ENCODE peak calls at places on chromosomes 6 and 20, in seven cellular contexts. One of them, this sample, is unnamed.

GRCh38 chr6:139436521-139437348 is 62.3 kb upstream of the CITED2 start:
- DNase-seq in omental fat pad: no peak
- DNase-seq in stomach: no peak
- DNase-seq in neural crest cell: no peak
- DNase-seq in neural progenitor cell: no peak
- DNase-seq in tibial artery: no peak
- DNase-seq in GM13977: no peak
- DNase-seq in this sample: no peak

GRCh38 chr20:63070301-63070625 is 63.5 kb upstream of the BHLHE23 start:
- DNase-seq in omental fat pad: no peak
- DNase-seq in stomach: no peak
- DNase-seq in neural crest cell: no peak
- DNase-seq in neural progenitor cell: no peak
- DNase-seq in tibial artery: no peak
- DNase-seq in GM13977: no peak
- DNase-seq in this sample: no peak

GRCh38 chr6:104896914-104897313 is 37.2 kb upstream of the HACE1 start:
- DNase-seq in omental fat pad: no peak
- DNase-seq in stomach: no peak
- DNase-seq in neural crest cell: no peak
- DNase-seq in neural progenitor cell: no peak
- DNase-seq in tibial artery: no peak
- DNase-seq in GM13977: no peak
- DNase-seq in this sample: no peak

GRCh38 chr20:41086402-41087324 is 50.7 kb upstream of the PLCG1 start:
- DNase-seq in omental fat pad: no peak
- DNase-seq in stomach: no peak
- DNase-seq in neural crest cell: no peak
- DNase-seq in neural progenitor cell: no peak
- DNase-seq in tibial artery: no peak
- DNase-seq in GM13977: no peak
- DNase-seq in this sample: no peak

GRCh38 chr6:28522594-28523557 is 2.8 kb upstream of the GPX5 start:
- DNase-seq in omental fat pad: no peak
- DNase-seq in stomach: no peak
- DNase-seq in neural crest cell: no peak
- DNase-seq in neural progenitor cell: peak; percentile 59
- DNase-seq in tibial artery: no peak
- DNase-seq in GM13977: no peak
- DNase-seq in this sample: no peak

GRCh38 chr20:13231031-13231752 is 10.1 kb downstream of the ISM1 start:
- DNase-seq in omental fat pad: no peak
- DNase-seq in stomach: no peak
- DNase-seq in neural crest cell: no peak
- DNase-seq in neural progenitor cell: no peak
- DNase-seq in tibial artery: no peak
- DNase-seq in GM13977: no peak
- DNase-seq in this sample: no peak

GRCh38 chr6:146582857-146583256 is 15.9 kb upstream of the ADGB start:
- DNase-seq in omental fat pad: no peak
- DNase-seq in stomach: peak; percentile 43
- DNase-seq in neural crest cell: no peak
- DNase-seq in neural progenitor cell: no peak
- DNase-seq in tibial artery: peak; percentile 73
- DNase-seq in GM13977: no peak
- DNase-seq in this sample: no peak

GRCh38 chr6:6006428-6007310 is at the start of gene NRN1:
- DNase-seq in omental fat pad: no peak
- DNase-seq in stomach: no peak
- DNase-seq in neural crest cell: no peak
- DNase-seq in neural progenitor cell: peak; percentile 52
- DNase-seq in tibial artery: no peak
- DNase-seq in GM13977: peak; percentile 58
- DNase-seq in this sample: no peak

GRCh38 chr6:165010556-165011535 is 298.6 kb downstream of the C6orf118 start:
- DNase-seq in omental fat pad: no peak
- DNase-seq in stomach: no peak
- DNase-seq in neural crest cell: no peak
- DNase-seq in neural progenitor cell: peak; percentile 15
- DNase-seq in tibial artery: no peak
- DNase-seq in GM13977: no peak
- DNase-seq in this sample: no peak

GRCh38 chr6:128463942-128464341 is 56.5 kb downstream of the PTPRK start:
- DNase-seq in omental fat pad: no peak
- DNase-seq in stomach: no peak
- DNase-seq in neural crest cell: no peak
- DNase-seq in neural progenitor cell: no peak
- DNase-seq in tibial artery: no peak
- DNase-seq in GM13977: no peak
- DNase-seq in this sample: no peak

GRCh38 chr6:21885532-21886089 is 292.1 kb downstream of the SOX4 start:
- DNase-seq in omental fat pad: no peak
- DNase-seq in stomach: peak; percentile 60
- DNase-seq in neural crest cell: peak; percentile 14
- DNase-seq in neural progenitor cell: peak; percentile 45
- DNase-seq in tibial artery: peak; percentile 47
- DNase-seq in GM13977: no peak
- DNase-seq in this sample: peak; percentile 49

GRCh38 chr6:43917878-43918382 is 147.9 kb downstream of the VEGFA start:
- DNase-seq in omental fat pad: no peak
- DNase-seq in stomach: no peak
- DNase-seq in neural crest cell: no peak
- DNase-seq in neural progenitor cell: no peak
- DNase-seq in tibial artery: no peak
- DNase-seq in GM13977: no peak
- DNase-seq in this sample: no peak

GRCh38 chr20:45727044-45727443 is 4.9 kb downstream of the SPINT4 start:
- DNase-seq in omental fat pad: no peak
- DNase-seq in stomach: no peak
- DNase-seq in neural crest cell: no peak
- DNase-seq in neural progenitor cell: no peak
- DNase-seq in tibial artery: no peak
- DNase-seq in GM13977: peak; percentile 12
- DNase-seq in this sample: no peak

GRCh38 chr6:26215200-26216014 is 128.2 kb downstream of the HFE start:
- DNase-seq in omental fat pad: no peak
- DNase-seq in stomach: no peak
- DNase-seq in neural crest cell: no peak
- DNase-seq in neural progenitor cell: peak; percentile 47
- DNase-seq in tibial artery: no peak
- DNase-seq in GM13977: no peak
- DNase-seq in this sample: no peak

GRCh38 chr20:51175156-51175555 is 152.2 kb upstream of the KCNG1 start:
- DNase-seq in omental fat pad: no peak
- DNase-seq in stomach: no peak
- DNase-seq in neural crest cell: no peak
- DNase-seq in neural progenitor cell: no peak
- DNase-seq in tibial artery: no peak
- DNase-seq in GM13977: no peak
- DNase-seq in this sample: no peak

GRCh38 chr6:157552171-157552747 is 171.3 kb downstream of the ZDHHC14 start:
- DNase-seq in omental fat pad: no peak
- DNase-seq in stomach: no peak
- DNase-seq in neural crest cell: no peak
- DNase-seq in neural progenitor cell: peak; percentile 90
- DNase-seq in tibial artery: no peak
- DNase-seq in GM13977: no peak
- DNase-seq in this sample: no peak

GRCh38 chr6:24329451-24329850 is 28.4 kb downstream of the DCDC2 start:
- DNase-seq in omental fat pad: no peak
- DNase-seq in stomach: no peak
- DNase-seq in neural crest cell: no peak
- DNase-seq in neural progenitor cell: no peak
- DNase-seq in tibial artery: no peak
- DNase-seq in GM13977: no peak
- DNase-seq in this sample: no peak

GRCh38 chr20:58138395-58138794 is 90.1 kb downstream of the ANKRD60 start:
- DNase-seq in omental fat pad: no peak
- DNase-seq in stomach: no peak
- DNase-seq in neural crest cell: no peak
- DNase-seq in neural progenitor cell: no peak
- DNase-seq in tibial artery: no peak
- DNase-seq in GM13977: no peak
- DNase-seq in this sample: no peak

GRCh38 chr6:53306819-53307347 is 41.9 kb downstream of the ELOVL5 start:
- DNase-seq in omental fat pad: no peak
- DNase-seq in stomach: no peak
- DNase-seq in neural crest cell: no peak
- DNase-seq in neural progenitor cell: no peak
- DNase-seq in tibial artery: no peak
- DNase-seq in GM13977: peak; percentile 66
- DNase-seq in this sample: no peak

GRCh38 chr6:83908813-83909212 is 49.3 kb downstream of the CYB5R4 start:
- DNase-seq in omental fat pad: no peak
- DNase-seq in stomach: no peak
- DNase-seq in neural crest cell: no peak
- DNase-seq in neural progenitor cell: no peak
- DNase-seq in tibial artery: no peak
- DNase-seq in GM13977: no peak
- DNase-seq in this sample: no peak

GRCh38 chr6:3226422-3227362 is 761 bp downstream of the TUBB2B start:
- DNase-seq in omental fat pad: no peak
- DNase-seq in stomach: no peak
- DNase-seq in neural crest cell: peak; percentile 63
- DNase-seq in neural progenitor cell: peak; percentile 91
- DNase-seq in tibial artery: no peak
- DNase-seq in GM13977: peak; percentile 71
- DNase-seq in this sample: no peak

GRCh38 chr6:134880487-134881190 is 69.3 kb downstream of the ALDH8A1 start:
- DNase-seq in omental fat pad: no peak
- DNase-seq in stomach: no peak
- DNase-seq in neural crest cell: no peak
- DNase-seq in neural progenitor cell: no peak
- DNase-seq in tibial artery: no peak
- DNase-seq in GM13977: no peak
- DNase-seq in this sample: no peak

GRCh38 chr20:45052698-45053440 is 48.1 kb downstream of the KCNS1 start:
- DNase-seq in omental fat pad: no peak
- DNase-seq in stomach: no peak
- DNase-seq in neural crest cell: no peak
- DNase-seq in neural progenitor cell: no peak
- DNase-seq in tibial artery: no peak
- DNase-seq in GM13977: no peak
- DNase-seq in this sample: no peak

GRCh38 chr6:20757761-20758160 is 223.5 kb downstream of the CDKAL1 start:
- DNase-seq in omental fat pad: no peak
- DNase-seq in stomach: no peak
- DNase-seq in neural crest cell: no peak
- DNase-seq in neural progenitor cell: no peak
- DNase-seq in tibial artery: no peak
- DNase-seq in GM13977: no peak
- DNase-seq in this sample: no peak

GRCh38 chr6:20751293-20751946 is 217.2 kb downstream of the CDKAL1 start:
- DNase-seq in omental fat pad: no peak
- DNase-seq in stomach: no peak
- DNase-seq in neural crest cell: no peak
- DNase-seq in neural progenitor cell: no peak
- DNase-seq in tibial artery: no peak
- DNase-seq in GM13977: no peak
- DNase-seq in this sample: no peak

DNA sequence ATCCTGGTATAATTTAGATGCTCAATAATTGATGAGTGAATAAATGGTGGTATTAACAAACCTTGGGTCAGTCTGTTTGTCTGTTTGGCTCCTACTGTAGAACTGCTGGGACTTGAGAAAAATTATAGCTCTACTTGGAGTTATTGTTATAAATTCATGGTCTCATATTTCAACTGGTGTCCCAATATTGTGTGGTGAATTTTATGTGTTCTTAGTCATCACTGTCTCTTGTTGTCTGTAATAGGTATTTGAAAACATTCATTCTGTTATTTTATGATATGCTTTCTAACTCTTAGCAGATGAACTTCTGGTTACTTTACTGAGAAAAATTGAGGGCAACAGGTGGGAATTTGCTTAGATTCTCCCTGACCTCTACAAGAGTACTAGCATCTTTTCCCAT is 221.4 kb downstream of the CDKAL1 start:
- DNase-seq in omental fat pad: no peak
- DNase-seq in stomach: no peak
- DNase-seq in neural crest cell: no peak
- DNase-seq in neural progenitor cell: no peak
- DNase-seq in tibial artery: no peak
- DNase-seq in GM13977: no peak
- DNase-seq in this sample: no peak
- TF ChIP-seq CTCF in omental fat pad: no peak
- TF ChIP-seq CTCF in stomach: no peak
- TF ChIP-seq CTCF in neural crest cell: no peak
- TF ChIP-seq CTCF in neural progenitor cell: no peak
- TF ChIP-seq CTCF in tibial artery: no peak
- TF ChIP-seq CTCF in GM13977: no peak
- TF ChIP-seq CTCF in this sample: no peak

DNA sequence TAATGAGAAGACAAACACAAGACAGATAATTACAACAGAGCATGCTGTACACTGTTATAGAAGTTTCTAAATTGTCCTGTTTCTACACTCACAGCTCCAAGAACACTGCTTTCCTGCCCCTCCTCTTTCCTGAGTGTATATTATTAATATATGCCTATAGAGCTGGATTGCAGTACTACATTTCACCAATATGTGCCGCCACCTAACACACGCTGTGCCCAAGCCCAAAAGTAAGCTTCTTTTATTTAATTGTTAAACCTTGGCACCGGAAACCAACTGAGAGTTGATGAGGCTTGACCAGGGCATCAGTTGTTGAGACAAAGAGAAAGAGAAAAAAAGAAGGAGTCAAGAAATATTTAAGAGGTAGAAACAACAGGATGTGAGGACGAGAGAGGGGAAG is 16.0 kb upstream of the PTPRT start:
- DNase-seq in omental fat pad: no peak
- DNase-seq in stomach: no peak
- DNase-seq in neural crest cell: no peak
- DNase-seq in neural progenitor cell: no peak
- DNase-seq in tibial artery: no peak
- DNase-seq in GM13977: no peak
- DNase-seq in this sample: no peak
- TF ChIP-seq CTCF in omental fat pad: no peak
- TF ChIP-seq CTCF in stomach: no peak
- TF ChIP-seq CTCF in neural crest cell: peak; percentile 20
- TF ChIP-seq CTCF in neural progenitor cell: peak; percentile 14
- TF ChIP-seq CTCF in tibial artery: no peak
- TF ChIP-seq CTCF in GM13977: no peak
- TF ChIP-seq CTCF in this sample: no peak

DNA sequence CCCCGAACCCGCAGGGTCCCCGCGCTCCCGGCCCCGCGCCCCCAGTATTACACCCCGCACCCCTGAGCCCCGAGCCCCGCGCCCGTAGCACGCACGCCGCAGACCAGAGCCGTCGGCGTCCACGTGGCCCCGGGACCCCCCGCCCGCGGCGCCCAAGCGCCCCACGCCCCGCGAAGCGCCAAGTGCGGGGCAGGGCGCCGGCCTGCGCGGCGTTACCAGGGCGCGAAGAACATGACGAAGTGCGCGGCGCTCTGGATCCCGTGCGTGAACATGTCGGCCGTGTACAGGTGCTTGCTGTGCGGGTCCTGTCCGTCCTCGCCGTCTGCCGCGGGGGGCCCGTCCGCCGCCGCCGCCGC is 312 bp downstream of the TXNDC5 start:
- DNase-seq in omental fat pad: no peak
- DNase-seq in stomach: no peak
- DNase-seq in neural crest cell: peak; percentile 5
- DNase-seq in neural progenitor cell: no peak
- DNase-seq in tibial artery: no peak
- DNase-seq in GM13977: no peak
- DNase-seq in this sample: no peak
- TF ChIP-seq CTCF in omental fat pad: no peak
- TF ChIP-seq CTCF in stomach: no peak
- TF ChIP-seq CTCF in neural crest cell: no peak
- TF ChIP-seq CTCF in neural progenitor cell: no peak
- TF ChIP-seq CTCF in tibial artery: no peak
- TF ChIP-seq CTCF in GM13977: no peak
- TF ChIP-seq CTCF in this sample: no peak

GRCh38 chr6:144052488-144052887 is 42.9 kb downstream of the SF3B5 start:
- DNase-seq in omental fat pad: no peak
- DNase-seq in stomach: no peak
- DNase-seq in neural crest cell: no peak
- DNase-seq in neural progenitor cell: no peak
- DNase-seq in tibial artery: no peak
- DNase-seq in GM13977: no peak
- DNase-seq in this sample: no peak
- TF ChIP-seq CTCF in omental fat pad: no peak
- TF ChIP-seq CTCF in stomach: no peak
- TF ChIP-seq CTCF in neural crest cell: no peak
- TF ChIP-seq CTCF in neural progenitor cell: no peak
- TF ChIP-seq CTCF in tibial artery: no peak
- TF ChIP-seq CTCF in GM13977: no peak
- TF ChIP-seq CTCF in this sample: no peak

This sample was measured in dorsolateral prefrontal cortex.